ENCODE peak calls at places on chromosomes 16 and 17, in eight cellular contexts. K is HT1080; Q is K562; L is T-helper 2 cell; O is activated naive CD4-positive, alpha-beta T cell; T is SW 1271; B is Peyer's patch; S is activated naive CD8-positive, alpha-beta T cell treated with anti-CD3 and anti-CD28 coated beads for 36 hours. R is an unnamed sample.

GRCh38 chr17:37225458-37225857 is 150.3 kb upstream of the C17orf78 start:
- DNase-seq in Q (no peak), T (no peak), K (no peak), L (no peak), O (no peak), B (no peak), S (no peak), R (no peak)

GRCh38 chr17:7589204-7589868 is 558 bp downstream of the SOX15 start:
- DNase-seq in Q (no peak), T (no peak), S (peak), O (peak), L (peak), K (no peak), B (peak), R (peak)

GRCh38 chr16:28092721-28093382 is 29.3 kb upstream of the GSG1L start:
- DNase-seq in K (no peak), L (no peak), Q (no peak), T (no peak), S (no peak), O (no peak), B (no peak), R (no peak)

GRCh38 chr17:43524945-43525575 is 21.1 kb downstream of the ETV4 start:
- DNase-seq in O (no peak), B (no peak), T (no peak), S (no peak), L (no peak), K (no peak), Q (no peak), R (no peak)

GRCh38 chr16:57186630-57187507 is 740 bp downstream of the RSPRY1 start:
- DNase-seq in B (peak), T (peak), O (peak), L (no peak), Q (peak), K (peak), S (peak), R (no peak)

GRCh38 chr16:79571065-79571697 is 29.4 kb downstream of the MAF start:
- DNase-seq in O (no peak), B (no peak), Q (no peak), L (no peak), T (no peak), K (no peak), S (no peak), R (no peak)

GRCh38 chr17:45338023-45338781 is 21.4 kb upstream of the MAP3K14 start:
- DNase-seq in T (no peak), K (no peak), Q (no peak), O (no peak), S (no peak), L (no peak), B (no peak), R (no peak)

GRCh38 chr17:78641243-78641642 is 64.0 kb upstream of the DNAH17 start:
- DNase-seq in K (no peak), S (no peak), O (no peak), T (no peak), B (no peak), L (no peak), Q (no peak), R (no peak)

GRCh38 chr17:27473748-27474609 is 17.7 kb downstream of the KSR1 start:
- DNase-seq in K (no peak), O (no peak), T (no peak), Q (peak), S (peak), L (peak), B (peak), R (no peak)

GRCh38 chr16:77111057-77111456 is 79.9 kb upstream of the MON1B start:
- DNase-seq in Q (no peak), B (no peak), T (no peak), S (no peak), O (no peak), L (no peak), K (no peak), R (no peak)

GRCh38 chr17:45345554-45346254 is 28.9 kb upstream of the MAP3K14 start:
- DNase-seq in K (no peak), T (no peak), O (no peak), B (no peak), Q (peak), S (no peak), L (no peak), R (no peak)

GRCh38 chr16:595942-596735 is 6.3 kb downstream of the RAB40C start:
- DNase-seq in S (no peak), O (no peak), T (no peak), L (no peak), Q (no peak), K (no peak), B (no peak), R (no peak)

GRCh38 chr17:1362065-1362848 is 37.8 kb downstream of the YWHAE start:
- DNase-seq in B (no peak), T (no peak), O (no peak), K (no peak), L (peak), S (peak), Q (no peak), R (no peak)

GRCh38 chr16:48911700-48912099 is 301.7 kb upstream of the N4BP1 start:
- DNase-seq in L (no peak), S (no peak), Q (no peak), T (no peak), B (no peak), K (no peak), O (no peak), R (no peak)

GRCh38 chr16:16062023-16062932 is 112.9 kb downstream of the ABCC1 start:
- DNase-seq in O (no peak), T (no peak), Q (no peak), S (peak), B (peak), K (no peak), L (peak), R (no peak)

GRCh38 chr16:5328546-5328945 is 231.0 kb upstream of the EEF2KMT start:
- DNase-seq in B (no peak), S (no peak), K (peak), O (no peak), L (no peak), Q (peak), T (no peak), R (no peak)

GRCh38 chr16:67104061-67104460 is 5.7 kb upstream of the PHAF1 start:
- DNase-seq in Q (no peak), T (peak), S (no peak), K (peak), B (no peak), O (no peak), L (no peak), R (no peak)

GRCh38 chr17:57487552-57487951 is 231.2 kb downstream of the MSI2 start:
- DNase-seq in O (no peak), T (no peak), Q (no peak), S (no peak), L (no peak), B (no peak), K (no peak), R (no peak)

GRCh38 chr16:4011940-4012629 is 104.2 kb downstream of the ADCY9 start:
- DNase-seq in B (no peak), L (no peak), O (no peak), K (no peak), S (no peak), Q (no peak), T (no peak), R (no peak)

GRCh38 chr17:81164464-81165245 is 652 bp upstream of the PVALEF start:
- DNase-seq in S (no peak), B (no peak), T (no peak), O (no peak), K (no peak), Q (no peak), L (no peak), R (no peak)

GRCh38 chr16:49844399-49844798 is 11.5 kb downstream of the ZNF423 start:
- DNase-seq in O (no peak), Q (no peak), B (no peak), L (no peak), S (no peak), K (no peak), T (no peak), R (no peak)

GRCh38 chr16:20510323-20510722 is 59.0 kb downstream of the ACSM2A start:
- DNase-seq in O (no peak), T (no peak), Q (no peak), B (no peak), S (no peak), L (no peak), K (peak), R (no peak)

GRCh38 chr17:42623732-42624596 is 14.5 kb downstream of the TUBG1 start:
- DNase-seq in B (no peak), T (no peak), K (peak), Q (peak), S (no peak), L (peak), O (no peak), R (no peak)

GRCh38 chr17:3603119-3603869 is 5.9 kb downstream of the TRPV1 start:
- DNase-seq in O (no peak), K (peak), B (no peak), T (no peak), Q (no peak), S (no peak), L (no peak), R (no peak)

GRCh38 chr17:49406791-49407190 is 7.9 kb downstream of the PHB1 start:
- DNase-seq in O (no peak), T (no peak), B (no peak), L (no peak), S (no peak), K (no peak), Q (no peak), R (no peak)

GRCh38 chr16:57092786-57093301 is 461 bp downstream of the CPNE2 start:
- DNase-seq in K (no peak), L (peak), T (no peak), Q (peak), B (no peak), O (peak), S (peak), R (peak)

GRCh38 chr17:42744283-42744805 is 496 bp downstream of the EZH1 start:
- DNase-seq in T (peak), Q (no peak), B (peak), L (peak), O (peak), K (peak), S (peak), R (peak)

GRCh38 chr17:71287246-71287828 is 833.5 kb upstream of the SOX9 start:
- DNase-seq in K (no peak), Q (no peak), L (no peak), B (no peak), S (no peak), T (no peak), O (no peak), R (no peak)

GRCh38 chr17:57811633-57812280 is 38.1 kb downstream of the MRPS23 start:
- DNase-seq in T (no peak), O (no peak), S (no peak), Q (no peak), L (no peak), B (no peak), K (no peak), R (no peak)

GRCh38 chr17:15981208-15981607 is 18.3 kb downstream of the ZSWIM7 start:
- DNase-seq in L (peak), S (peak), B (no peak), K (no peak), T (no peak), Q (no peak), O (no peak), R (no peak)

GRCh38 chr17:36597229-36597628 is 4.2 kb upstream of the MRM1 start:
- DNase-seq in O (no peak), B (no peak), Q (peak), T (no peak), S (no peak), K (no peak), L (no peak), R (no peak)